ENCODE peak calls at places on chromosomes 6 and 20, in ten cellular contexts. M is tibial artery; J is prostate gland; A is CD8-positive, alpha-beta memory T cell; G is mesendoderm; X is heart left ventricle; B is naive thymus-derived CD4-positive, alpha-beta T cell; Z is HL-60; Y is HCT116; N is ovary. Q is an unnamed sample.

GRCh38 chr6:3222506-3223038 is 4.9 kb downstream of the TUBB2B start:
- DNase-seq in M (no peak), J (no peak), A (no peak), G (no peak), X (no peak), B (no peak), Z (no peak), Y (no peak), N (no peak), Q (no peak)

GRCh38 chr6:156685823-156686428 is 91.3 kb upstream of the ARID1B start:
- DNase-seq in M (no peak), J (no peak), A (no peak), G (no peak), X (no peak), B (no peak), Z (no peak), Y (no peak), N (no peak), Q (no peak)

GRCh38 chr20:59643616-59644061 is 39.3 kb downstream of the PHACTR3 start:
- DNase-seq in M (no peak), J (no peak), A (no peak), G (no peak), X (no peak), B (no peak), Z (no peak), Y (no peak), N (no peak), Q (no peak)

GRCh38 chr20:58542411-58543095 is 27.4 kb upstream of the APCDD1L start:
- DNase-seq in M (no peak), J (no peak), A (no peak), G (no peak), X (no peak), B (no peak), Z (no peak), Y (peak; percentile 7), N (no peak), Q (no peak)

GRCh38 chr6:20332441-20333006 is 69.2 kb upstream of the E2F3 start:
- DNase-seq in M (no peak), J (no peak), A (no peak), G (peak; percentile 78), X (no peak), B (no peak), Z (no peak), Y (no peak), N (no peak), Q (no peak)

GRCh38 chr6:155648301-155648700 is 192.7 kb upstream of the NOX3 start:
- DNase-seq in M (no peak), J (no peak), A (no peak), G (no peak), X (no peak), B (no peak), Z (no peak), Y (no peak), N (no peak), Q (no peak)

GRCh38 chr6:74735304-74735703 is 470.5 kb downstream of the COL12A1 start:
- DNase-seq in M (peak; percentile 34), J (no peak), A (no peak), G (no peak), X (no peak), B (no peak), Z (no peak), Y (no peak), N (no peak), Q (no peak)

GRCh38 chr6:117477988-117478852 is 4.3 kb upstream of the DCBLD1 start:
- DNase-seq in M (no peak), J (no peak), A (no peak), G (peak; percentile 79), X (no peak), B (no peak), Z (peak; percentile 23), Y (no peak), N (no peak), Q (no peak)

GRCh38 chr6:10416863-10417641 is 2.2 kb upstream of the TFAP2A start:
- DNase-seq in M (no peak), J (no peak), A (no peak), G (peak; percentile 83), X (no peak), B (no peak), Z (no peak), Y (no peak), N (no peak), Q (no peak)

GRCh38 chr6:10415593-10416480 is 963 bp upstream of the TFAP2A start:
- DNase-seq in M (no peak), J (no peak), A (no peak), G (no peak), X (no peak), B (no peak), Z (no peak), Y (no peak), N (no peak), Q (no peak)

GRCh38 chr6:10417681-10418104 is 2.8 kb upstream of the TFAP2A start:
- DNase-seq in M (no peak), J (no peak), A (no peak), G (peak; percentile 90), X (no peak), B (no peak), Z (no peak), Y (no peak), N (no peak), Q (no peak)

GRCh38 chr6:10414766-10415592 is at the start of gene TFAP2A:
- DNase-seq in M (no peak), J (peak; percentile 84), A (no peak), G (peak; percentile 96), X (no peak), B (no peak), Z (no peak), Y (no peak), N (no peak), Q (peak; percentile 35)

DNA sequence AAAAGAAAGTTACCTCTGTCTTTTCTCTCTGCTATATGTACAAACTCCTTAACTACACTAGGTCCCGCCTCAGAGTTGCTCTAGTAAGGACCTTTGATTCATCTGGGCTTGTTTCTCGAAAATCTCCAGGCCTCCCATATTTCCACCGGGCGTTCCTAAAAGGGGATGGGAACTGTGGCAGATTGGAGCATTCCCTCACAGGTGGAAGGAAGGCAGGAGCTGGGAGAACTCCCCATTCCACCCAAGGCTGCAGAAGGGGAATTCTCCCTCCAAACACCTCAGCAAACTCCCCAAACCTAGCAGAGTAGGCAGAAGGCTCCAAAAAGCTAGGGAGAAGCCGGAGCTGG is 1.6 kb upstream of the TFAP2A start:
- DNase-seq in M (no peak), J (no peak), A (no peak), G (no peak), X (no peak), B (no peak), Z (no peak), Y (no peak), N (no peak), Q (no peak)
- H3K27me3 ChIP-seq in M (peaks cover 97% of the 10 kb centered on the region), J (peaks cover 4% of the 10 kb centered on the region), A (peaks cover 79% of the 10 kb centered on the region), G (peaks cover 11% of the 10 kb centered on the region), X (peaks cover 92% of the 10 kb centered on the region), B (peaks cover 32% of the 10 kb centered on the region), Z (peaks cover 84% of the 10 kb centered on the region), Y (no peaks in the 10 kb centered on the region), N (peaks cover 15% of the 10 kb centered on the region), Q (peaks cover 77% of the 10 kb centered on the region)

GRCh38 chr6:49805246-49805645 is 18.2 kb upstream of the PGK2 start:
- DNase-seq in M (no peak), J (no peak), A (no peak), G (peak; percentile 1), X (no peak), B (no peak), Z (no peak), Y (no peak), N (no peak), Q (no peak)
- H3K27me3 ChIP-seq in M (no peaks in the 10 kb centered on the region), J (no peaks in the 10 kb centered on the region), A (no peaks in the 10 kb centered on the region), G (no peaks in the 10 kb centered on the region), X (no peaks in the 10 kb centered on the region), B (no peaks in the 10 kb centered on the region), Z (no peaks in the 10 kb centered on the region), Y (no peaks in the 10 kb centered on the region), N (no peaks in the 10 kb centered on the region), Q (no peaks in the 10 kb centered on the region)

GRCh38 chr20:18272451-18272850 is 15.9 kb upstream of the ZNF133 start:
- DNase-seq in M (peak; percentile 28), J (no peak), A (no peak), G (peak; percentile 48), X (peak; percentile 20), B (no peak), Z (peak; percentile 34), Y (no peak), N (no peak), Q (peak; percentile 18)

GRCh38 chr20:18271160-18271559 is 17.2 kb upstream of the ZNF133 start:
- DNase-seq in M (no peak), J (no peak), A (no peak), G (no peak), X (no peak), B (no peak), Z (no peak), Y (no peak), N (no peak), Q (no peak)

GRCh38 chr20:18273738-18274137 is 14.6 kb upstream of the ZNF133 start:
- DNase-seq in M (no peak), J (no peak), A (no peak), G (no peak), X (no peak), B (no peak), Z (no peak), Y (no peak), N (no peak), Q (no peak)

GRCh38 chr20:18279231-18279630 is 9.1 kb upstream of the ZNF133 start:
- DNase-seq in M (no peak), J (no peak), A (no peak), G (no peak), X (no peak), B (no peak), Z (no peak), Y (no peak), N (no peak), Q (no peak)

DNA sequence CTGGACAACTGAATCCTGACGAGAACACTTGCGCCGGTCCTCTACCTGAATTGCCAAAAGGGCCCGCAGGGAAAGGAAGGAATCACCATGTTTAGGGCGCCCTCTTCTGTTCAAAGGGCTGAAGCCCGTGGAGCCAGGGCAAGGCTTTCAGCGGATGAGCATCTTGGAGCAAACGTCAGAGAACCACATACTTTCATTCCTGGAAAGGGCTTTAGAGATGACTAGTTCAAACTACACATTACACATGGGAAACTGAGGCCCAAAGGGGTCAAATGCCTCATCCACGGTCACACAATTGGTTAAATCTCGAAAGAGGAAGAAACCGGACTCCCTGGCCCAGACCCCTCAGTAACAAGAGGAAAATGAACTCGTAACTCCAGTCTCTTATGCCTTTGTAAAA is 11.5 kb upstream of the ZNF133 start:
- DNase-seq in M (peak; percentile 46), J (peak; percentile 70), A (peak; percentile 14), G (peak; percentile 87), X (peak; percentile 49), B (peak; percentile 28), Z (peak; percentile 70), Y (peak; percentile 67), N (peak; percentile 21), Q (peak; percentile 62)
- H3K27me3 ChIP-seq in M (peaks cover 25% of the 10 kb centered on the region), J (no peaks in the 10 kb centered on the region), A (no peaks in the 10 kb centered on the region), G (no peaks in the 10 kb centered on the region), X (peaks cover 4% of the 10 kb centered on the region), B (peaks cover 2% of the 10 kb centered on the region), Z (peaks cover 4% of the 10 kb centered on the region), Y (no peaks in the 10 kb centered on the region), N (no peaks in the 10 kb centered on the region), Q (peaks cover 3% of the 10 kb centered on the region)

GRCh38 chr20:62991863-62992262 is 14.9 kb downstream of the BHLHE23 start:
- DNase-seq in M (no peak), J (no peak), A (no peak), G (no peak), X (no peak), B (no peak), Z (no peak), Y (no peak), N (no peak), Q (no peak)

GRCh38 chr20:62987114-62987513 is 19.6 kb downstream of the BHLHE23 start:
- DNase-seq in M (no peak), J (no peak), A (no peak), G (no peak), X (no peak), B (no peak), Z (no peak), Y (no peak), N (no peak), Q (no peak)

GRCh38 chr20:62991196-62991807 is 15.5 kb downstream of the BHLHE23 start:
- DNase-seq in M (no peak), J (no peak), A (no peak), G (no peak), X (no peak), B (no peak), Z (no peak), Y (no peak), N (no peak), Q (no peak)

GRCh38 chr20:62990306-62990825 is 16.4 kb downstream of the BHLHE23 start:
- DNase-seq in M (no peak), J (no peak), A (no peak), G (no peak), X (no peak), B (no peak), Z (no peak), Y (no peak), N (no peak), Q (no peak)

DNA sequence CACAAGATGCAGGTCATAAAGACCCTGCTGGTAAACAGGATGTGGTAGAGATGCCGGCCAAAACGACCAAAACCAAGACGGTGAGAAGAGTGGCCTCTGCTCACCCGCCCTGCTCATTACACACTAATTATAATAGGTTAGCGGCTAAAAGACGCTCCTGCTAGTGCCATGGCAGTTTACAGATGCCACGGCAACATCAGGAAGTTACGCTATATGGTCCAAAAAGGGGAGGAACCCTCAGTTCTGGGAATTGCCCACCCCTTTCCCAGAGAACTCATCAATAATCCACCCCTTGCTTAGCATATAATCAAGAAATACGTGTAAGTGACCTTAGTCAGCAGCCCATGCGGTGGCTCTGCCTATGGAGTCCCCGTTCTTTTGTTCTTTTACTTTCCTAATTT is 17.6 kb downstream of the BHLHE23 start:
- DNase-seq in M (no peak), J (no peak), A (no peak), G (no peak), X (no peak), B (no peak), Z (no peak), Y (no peak), N (no peak), Q (no peak)
- H3K27me3 ChIP-seq in M (peaks cover 73% of the 10 kb centered on the region), J (peaks cover 8% of the 10 kb centered on the region), A (no peaks in the 10 kb centered on the region), G (no peaks in the 10 kb centered on the region), X (peaks cover 6% of the 10 kb centered on the region), B (no peaks in the 10 kb centered on the region), Z (peaks cover 14% of the 10 kb centered on the region), Y (no peaks in the 10 kb centered on the region), N (no peaks in the 10 kb centered on the region), Q (peaks cover 68% of the 10 kb centered on the region)